ENCODE peak calls at places on chromosome X, in seven cellular contexts. Q is AG04450, N is GM03348, Y is smooth muscle cell of the brain vasculature, T is GM10248, J is fibroblast of the conjunctiva, B is T-cell. R is an unnamed sample.

GRCh38 chrX:26915064-26915463 is 548.1 kb downstream of the PPP4R3C start:
- DNase-seq in B (no peak), J (no peak), T (no peak), Q (no peak), N (no peak), Y (no peak), R (no peak)

GRCh38 chrX:53223068-53223693 is 1.8 kb downstream of the KDM5C start:
- DNase-seq in Y (no peak), Q (no peak), T (no peak), N (peak), B (no peak), J (no peak), R (no peak)

GRCh38 chrX:24167719-24168472 is 18.4 kb downstream of the ZFX start:
- DNase-seq in N (no peak), B (no peak), J (no peak), Q (no peak), T (no peak), Y (no peak), R (no peak)

GRCh38 chrX:110541266-110541665 is 182.6 kb downstream of the RTL9 start:
- DNase-seq in Q (no peak), J (no peak), N (peak), T (no peak), Y (no peak), B (no peak), R (no peak)

GRCh38 chrX:124332481-124333424 is at the start of gene TEX13D:
- DNase-seq in Y (no peak), B (no peak), Q (no peak), N (no peak), T (no peak), J (no peak), R (no peak)

GRCh38 chrX:132184871-132185270 is 34.4 kb downstream of the RAP2C start:
- DNase-seq in B (no peak), T (no peak), Y (no peak), J (no peak), Q (no peak), N (no peak), R (no peak)

GRCh38 chrX:107470971-107471370 is 21.5 kb downstream of the FRMPD3 start:
- DNase-seq in J (no peak), B (no peak), Y (no peak), T (no peak), N (no peak), Q (no peak), R (no peak)

GRCh38 chrX:30875957-30876356 is 13.1 kb downstream of the TAB3 start:
- DNase-seq in B (no peak), J (peak), N (peak), T (no peak), Q (peak), Y (no peak), R (no peak)

GRCh38 chrX:36401774-36402173 is 482.2 kb downstream of the CFAP47 start:
- DNase-seq in N (no peak), Y (no peak), T (no peak), J (no peak), Q (no peak), B (no peak), R (no peak)

GRCh38 chrX:2572740-2573139 is 72.0 kb upstream of the DHRSX start:
- DNase-seq in B (no peak), Q (no peak), J (peak), N (peak), Y (peak), T (no peak), R (no peak)

GRCh38 chrX:124362072-124362471 is 15.7 kb downstream of the SH2D1A start:
- DNase-seq in J (no peak), N (no peak), Y (no peak), B (no peak), T (no peak), Q (no peak), R (no peak)

GRCh38 chrX:49754238-49754857 is 58.6 kb upstream of the PAGE1 start:
- DNase-seq in T (peak), Y (no peak), B (peak), N (peak), J (peak), Q (peak), R (no peak)

GRCh38 chrX:124791492-124792095 is 445.2 kb downstream of the SH2D1A start:
- DNase-seq in N (no peak), Q (no peak), T (no peak), Y (no peak), J (no peak), B (no peak), R (no peak)

GRCh38 chrX:54288277-54288676 is 69.6 kb downstream of the WNK3 start:
- DNase-seq in Q (no peak), Y (no peak), J (no peak), N (no peak), B (no peak), T (no peak), R (no peak)

GRCh38 chrX:20056704-20057103 is 60.0 kb downstream of the MAP7D2 start:
- DNase-seq in J (no peak), T (no peak), N (no peak), Q (no peak), Y (no peak), B (no peak), R (no peak)